ENCODE peak calls at places on chromosomes 5 and 9, in five cellular contexts. G is HepG2, E is IMR-90, Q is H1, N is PC-3. K is an unnamed sample.

GRCh38 chr5:157476699-157477408 is 16.8 kb downstream of the NIPAL4 start:
- DNase-seq in Q (no peak), N (peak), G (peak), E (peak), K (peak)

GRCh38 chr9:131639771-131640437 is 94.6 kb downstream of the PRRT1B start:
- DNase-seq in Q (no peak), E (no peak), G (no peak), N (no peak), K (no peak)

GRCh38 chr9:98575379-98576346 is 133.1 kb downstream of the GABBR2 start:
- DNase-seq in Q (no peak), G (no peak), E (peak), N (peak), K (peak)

GRCh38 chr9:79263666-79264460 is 307.9 kb upstream of the TLE4 start:
- DNase-seq in G (no peak), N (peak), Q (no peak), E (peak), K (peak)

GRCh38 chr5:132490484-132491367 is at the start of gene IRF1:
- DNase-seq in Q (peak), N (peak), G (peak), E (peak), K (peak)

GRCh38 chr5:173481821-173482220 is 134.6 kb downstream of the BOD1 start:
- DNase-seq in Q (no peak), N (no peak), G (no peak), E (no peak), K (no peak)

GRCh38 chr5:6729400-6730310 is 16.4 kb downstream of the TENT4A start:
- DNase-seq in N (no peak), Q (no peak), G (no peak), E (no peak), K (no peak)

GRCh38 chr9:122819326-122819725 is 9.1 kb downstream of the PDCL start:
- DNase-seq in G (no peak), Q (no peak), N (peak), E (peak), K (peak)

GRCh38 chr5:158802941-158803341 is 296.8 kb downstream of the EBF1 start:
- DNase-seq in Q (no peak), N (no peak), E (peak), G (no peak), K (peak)

GRCh38 chr9:5854032-5854792 is 21.3 kb upstream of the ERMP1 start:
- DNase-seq in G (no peak), N (no peak), Q (no peak), E (no peak), K (no peak)

GRCh38 chr9:132078369-132079356 is 1.0 kb downstream of the MED27 start:
- DNase-seq in E (peak), N (peak), Q (no peak), G (no peak), K (peak)

GRCh38 chr5:172792693-172793570 is 21.9 kb upstream of the DUSP1 start:
- DNase-seq in N (no peak), Q (no peak), E (no peak), G (no peak), K (no peak)

GRCh38 chr9:115786321-115786720 is 367.3 kb upstream of the PAPPA start:
- DNase-seq in G (no peak), E (peak), Q (no peak), N (no peak), K (peak)

GRCh38 chr5:133841831-133842750 is 126.3 kb downstream of the C5orf15 start:
- DNase-seq in N (no peak), E (no peak), Q (no peak), G (no peak), K (no peak)

GRCh38 chr5:16935271-16936149 is 578 bp downstream of the MYO10 start:
- DNase-seq in N (peak), Q (peak), G (no peak), E (no peak), K (peak)
- H3K9ac ChIP-seq in N (peak), Q (peak), G (no peak), E (peak), K (peak)

GRCh38 chr5:10588109-10588775 is 24.4 kb downstream of the ANKRD33B start:
- DNase-seq in Q (no peak), E (no peak), N (no peak), G (no peak), K (no peak)

GRCh38 chr5:10586008-10586407 is 22.1 kb downstream of the ANKRD33B start:
- DNase-seq in N (no peak), Q (no peak), G (no peak), E (no peak), K (no peak)

GRCh38 chr5:10590226-10591047 is 26.6 kb downstream of the ANKRD33B start:
- DNase-seq in G (no peak), N (peak), Q (peak), E (peak), K (peak)

GRCh38 chr5:10591159-10591558 is 27.3 kb downstream of the ANKRD33B start:
- DNase-seq in N (no peak), E (no peak), G (no peak), Q (no peak), K (no peak)

GRCh38 chr5:10588779-10589447 is 25.0 kb downstream of the ANKRD33B start:
- DNase-seq in Q (no peak), E (no peak), N (no peak), G (no peak), K (no peak)
- H3K9ac ChIP-seq in Q (no peak), E (no peak), N (no peak), G (no peak), K (no peak)

GRCh38 chr5:149466457-149466972 is 84.7 kb downstream of the CSNK1A1 start:
- DNase-seq in G (no peak), Q (no peak), E (peak), N (peak), K (peak)
- H3K9ac ChIP-seq in G (no peak), Q (no peak), E (no peak), N (no peak), K (no peak)

GRCh38 chr5:67047180-67047579 is 149.4 kb downstream of the CD180 start:
- DNase-seq in G (no peak), N (no peak), Q (no peak), E (no peak), K (no peak)

GRCh38 chr5:67045816-67046740 is 150.5 kb downstream of the CD180 start:
- DNase-seq in E (peak), Q (no peak), G (no peak), N (no peak), K (peak)

GRCh38 chr5:67043789-67044511 is 152.6 kb downstream of the CD180 start:
- DNase-seq in G (no peak), E (no peak), N (no peak), Q (no peak), K (no peak)

GRCh38 chr5:67038817-67039603 is 157.6 kb downstream of the CD180 start:
- DNase-seq in G (peak), E (peak), Q (no peak), N (peak), K (peak)

GRCh38 chr5:67042586-67043133 is 153.9 kb downstream of the CD180 start:
- DNase-seq in N (no peak), G (no peak), Q (no peak), E (no peak), K (no peak)
- H3K9ac ChIP-seq in N (no peak), G (no peak), Q (no peak), E (no peak), K (no peak)

DNA sequence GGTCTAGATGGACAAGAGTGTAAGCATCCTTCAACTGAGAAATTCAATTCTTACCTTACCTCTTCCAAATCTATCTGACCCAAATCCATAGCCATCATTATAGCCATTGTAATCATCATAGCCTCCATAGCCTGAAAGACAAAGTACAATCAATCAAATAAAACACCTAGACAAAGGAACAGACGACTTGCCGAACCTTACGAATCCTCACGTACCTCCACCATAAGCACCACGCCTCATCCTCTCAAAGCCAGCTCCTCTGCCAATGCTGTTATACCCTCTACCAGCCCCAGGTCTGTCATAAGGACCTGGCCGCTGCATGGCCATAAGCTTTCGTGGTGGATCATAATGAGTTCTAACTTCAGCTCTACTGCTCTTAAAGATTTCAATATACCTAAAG is 5.5 kb downstream of the HNRNPH1 start:
- DNase-seq in Q (no peak), G (no peak), N (no peak), E (no peak), K (no peak)
- H3K9ac ChIP-seq in Q (no peak), G (no peak), N (no peak), E (no peak), K (no peak)

K was measured in fibroblast of lung.